ENCODE peak calls at places on chromosome 13, in nine cellular contexts. G is Karpas-422, P is SJCRH30, J is SJSA1, Y is hepatocyte, O is RWPE1, K is PC-3, A is esophagus muscularis mucosa, N is neuronal stem cell. C is an unnamed sample.
A peak's percentile ranks its signal among the peaks of the same experiment; 100 is the strongest.

GRCh38 chr13:110593430-110594130 is 21.8 kb upstream of the NAXD start:
- DNase-seq in G (peak; percentile 83), P (no peak), J (peak; percentile 88), Y (peak; percentile 70), O (peak; percentile 48), K (peak; percentile 72), A (no peak), N (no peak), C (no peak)

GRCh38 chr13:44920013-44920412 is 69.3 kb downstream of the NUFIP1 start:
- DNase-seq in G (no peak), P (no peak), J (no peak), Y (no peak), O (no peak), K (no peak), A (no peak), N (no peak), C (no peak)

GRCh38 chr13:28865312-28865711 is 45.2 kb downstream of the MTUS2 start:
- DNase-seq in G (peak; percentile 89), P (no peak), J (no peak), Y (no peak), O (no peak), K (no peak), A (no peak), N (no peak), C (no peak)

GRCh38 chr13:82747948-82748347 is 1134.3 kb downstream of the SLITRK1 start:
- DNase-seq in G (no peak), P (no peak), J (peak; percentile 95), Y (no peak), O (no peak), K (peak; percentile 14), A (no peak), N (no peak), C (no peak)

GRCh38 chr13:98484289-98485219 is 92.4 kb downstream of the STK24 start:
- DNase-seq in G (no peak), P (peak; percentile 88), J (peak; percentile 97), Y (peak; percentile 91), O (peak; percentile 98), K (peak; percentile 97), A (no peak), N (peak; percentile 61), C (peak; percentile 58)

GRCh38 chr13:54415753-54416366 is 1387.2 kb downstream of the OLFM4 start:
- DNase-seq in G (no peak), P (no peak), J (no peak), Y (no peak), O (no peak), K (no peak), A (no peak), N (no peak), C (no peak)

GRCh38 chr13:48412881-48413351 is at the start of gene LPAR6:
- DNase-seq in G (no peak), P (peak; percentile 4), J (peak; percentile 56), Y (peak; percentile 64), O (peak; percentile 23), K (peak; percentile 69), A (no peak), N (no peak), C (peak; percentile 21)

GRCh38 chr13:74443623-74444022 is 309.4 kb upstream of the KLF12 start:
- DNase-seq in G (no peak), P (no peak), J (peak; percentile 3), Y (no peak), O (peak; percentile 72), K (peak; percentile 84), A (no peak), N (no peak), C (no peak)

GRCh38 chr13:34943675-34944634 is 1.9 kb downstream of the NBEA start:
- DNase-seq in G (no peak), P (no peak), J (no peak), Y (no peak), O (no peak), K (peak; percentile 30), A (no peak), N (no peak), C (no peak)

GRCh38 chr13:105428816-105429215 is 1106.6 kb downstream of the EFNB2 start:
- DNase-seq in G (no peak), P (no peak), J (no peak), Y (no peak), O (no peak), K (no peak), A (no peak), N (no peak), C (no peak)

GRCh38 chr13:107883561-107884175 is 331.7 kb downstream of the LIG4 start:
- DNase-seq in G (no peak), P (no peak), J (peak; percentile 40), Y (no peak), O (no peak), K (peak; percentile 93), A (no peak), N (no peak), C (no peak)

GRCh38 chr13:28173793-28174192 is 35.4 kb downstream of the PAN3 start:
- DNase-seq in G (no peak), P (no peak), J (no peak), Y (no peak), O (peak; percentile 51), K (peak; percentile 76), A (no peak), N (no peak), C (no peak)

GRCh38 chr13:25300861-25301346 is 521 bp upstream of the NUP58 start:
- DNase-seq in G (no peak), P (peak; percentile 34), J (no peak), Y (no peak), O (no peak), K (no peak), A (no peak), N (no peak), C (peak; percentile 34)

GRCh38 chr13:31000889-31001288 is 68.4 kb downstream of the TEX26 start:
- DNase-seq in G (no peak), P (no peak), J (no peak), Y (no peak), O (no peak), K (no peak), A (no peak), N (no peak), C (no peak)

GRCh38 chr13:95784891-95785290 is 108.0 kb downstream of the DNAJC3 start:
- DNase-seq in G (no peak), P (no peak), J (no peak), Y (no peak), O (peak; percentile 49), K (peak; percentile 36), A (no peak), N (no peak), C (no peak)
- H3K27ac ChIP-seq in G (no peak overlapping the region), P (no peak overlapping the region), J (peak overlapping the region; percentile 74), Y (peak overlapping the region; percentile 73), O (peak overlapping the region; percentile 61), K (peak overlapping the region; percentile 41), A (peak overlapping the region; percentile 4), N (no peak overlapping the region), C (peak overlapping the region; percentile 58)

DNA sequence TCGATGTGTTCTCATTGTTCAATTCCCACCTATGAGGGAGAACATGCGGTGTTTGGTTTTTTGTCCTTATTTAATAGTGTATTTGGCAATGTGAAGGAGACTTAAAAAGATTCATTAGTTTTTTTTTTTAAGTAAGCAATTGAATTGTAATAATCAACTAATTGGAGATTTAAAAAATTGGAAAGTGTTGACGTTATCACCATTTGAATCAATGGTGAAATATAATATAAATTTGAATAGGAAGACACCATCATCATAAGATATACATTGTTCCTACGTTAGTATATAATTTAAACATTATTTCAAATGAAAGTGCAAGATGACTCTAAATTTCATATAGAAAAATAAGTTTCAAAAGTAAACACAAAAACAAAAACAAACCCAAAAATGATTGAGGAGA is 2858.1 kb upstream of the PCDH20 start:
- DNase-seq in G (no peak), P (no peak), J (no peak), Y (no peak), O (no peak), K (no peak), A (no peak), N (no peak), C (no peak)
- H3K27ac ChIP-seq in G (no peak overlapping the region), P (no peak overlapping the region), J (no peak overlapping the region), Y (peak overlapping the region; percentile 27), O (no peak overlapping the region), K (no peak overlapping the region), A (no peak overlapping the region), N (no peak overlapping the region), C (no peak overlapping the region)

GRCh38 chr13:114143806-114144605 is 11.6 kb upstream of the RASA3 start:
- DNase-seq in G (peak; percentile 85), P (no peak), J (no peak), Y (peak; percentile 60), O (no peak), K (no peak), A (no peak), N (no peak), C (peak; percentile 27)
- H3K27ac ChIP-seq in G (no peak overlapping the region), P (no peak overlapping the region), J (no peak overlapping the region), Y (no peak overlapping the region), O (peak overlapping the region; percentile 83), K (no peak overlapping the region), A (no peak overlapping the region), N (no peak overlapping the region), C (no peak overlapping the region)

GRCh38 chr13:77009011-77009410 is 17.1 kb downstream of the CLN5 start:
- DNase-seq in G (no peak), P (no peak), J (no peak), Y (no peak), O (no peak), K (no peak), A (no peak), N (no peak), C (no peak)
- H3K27ac ChIP-seq in G (no peak overlapping the region), P (no peak overlapping the region), J (no peak overlapping the region), Y (no peak overlapping the region), O (no peak overlapping the region), K (no peak overlapping the region), A (no peak overlapping the region), N (no peak overlapping the region), C (no peak overlapping the region)

DNA sequence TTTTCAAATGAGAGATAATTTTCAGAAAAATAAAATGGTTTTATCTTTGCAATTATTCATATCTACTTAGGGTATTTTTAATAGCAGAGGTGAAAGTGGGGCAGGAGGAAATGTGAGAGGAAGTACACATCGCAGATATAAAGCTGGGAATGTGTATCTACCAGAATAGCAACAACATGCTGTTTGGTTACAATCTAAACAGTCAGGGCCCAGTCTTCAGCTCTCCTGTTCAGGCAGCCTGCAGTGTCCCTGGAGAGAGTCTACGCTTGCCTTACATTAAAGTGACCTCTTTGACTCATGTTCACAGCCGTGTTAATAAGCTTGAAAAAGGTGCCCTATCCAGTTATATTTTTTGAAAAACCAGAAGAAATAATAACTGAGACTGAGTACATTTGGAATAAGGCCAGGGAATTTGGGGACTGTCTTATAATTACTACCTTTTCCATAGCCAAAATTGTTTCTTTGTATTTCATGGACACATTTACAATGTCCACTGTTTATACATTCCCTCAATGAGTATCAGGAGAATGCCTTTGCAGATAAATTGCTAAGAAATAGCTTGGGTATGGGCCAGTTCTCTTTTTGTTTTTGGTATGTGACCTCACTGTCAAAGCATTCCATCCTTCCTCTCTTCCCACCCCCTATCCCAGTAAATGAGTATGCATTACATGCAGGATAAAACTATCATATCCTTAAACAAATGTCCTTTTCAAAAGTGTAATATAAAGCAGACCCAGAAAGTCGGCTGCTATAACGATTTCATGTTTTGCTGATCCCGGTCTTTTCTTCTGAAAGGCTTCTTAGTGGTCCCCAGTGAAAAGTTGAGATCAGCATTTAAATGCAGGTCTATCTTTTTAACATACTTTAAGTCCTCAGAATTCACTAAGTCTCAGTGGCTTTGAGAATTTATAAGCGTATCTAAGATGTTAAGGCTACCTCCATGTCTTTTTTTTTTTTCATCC is 82.6 kb downstream of the PCDH9 start:
- DNase-seq in G (no peak), P (peak; percentile 67), J (peak; percentile 78), Y (no peak), O (no peak), K (peak; percentile 14), A (no peak), N (no peak), C (no peak)
- H3K27ac ChIP-seq in G (no peak overlapping the region), P (peak overlapping the region; percentile 89), J (peak overlapping the region; percentile 89), Y (peak overlapping the region; percentile 16), O (no peak overlapping the region), K (no peak overlapping the region), A (peak overlapping the region; percentile 33), N (no peak overlapping the region), C (no peak overlapping the region)

GRCh38 chr13:106753241-106753640 is 185.3 kb upstream of the ARGLU1 start:
- DNase-seq in G (no peak), P (peak; percentile 9), J (no peak), Y (peak; percentile 23), O (no peak), K (no peak), A (no peak), N (no peak), C (no peak)
- H3K27ac ChIP-seq in G (no peak overlapping the region), P (peak overlapping the region; percentile 13), J (no peak overlapping the region), Y (no peak overlapping the region), O (no peak overlapping the region), K (no peak overlapping the region), A (peak overlapping the region; percentile 28), N (peak overlapping the region; percentile 80), C (no peak overlapping the region)

C was measured in ovary.